ENCODE peak calls at places on chromosomes 6 and 20, in eight cellular contexts. G is effector CD4-positive, alpha-beta T cell; H is H54; D is psoas muscle; V is C1 segment of cervical spinal cord; I is NCI-H146; E is Right ventricle myocardium inferior; X is naive thymus-derived CD8-positive, alpha-beta T cell. C is an unnamed sample.
A peak's percentile ranks its signal among the peaks of the same experiment; 100 is the strongest.

GRCh38 chr6:106161475-106161874 is 75.3 kb downstream of the PRDM1 start:
- DNase-seq in E (no peak), V (no peak), X (no peak), G (no peak), I (no peak), D (no peak), H (no peak), C (no peak)

GRCh38 chr6:147043994-147044477 is 160.2 kb upstream of the STXBP5 start:
- DNase-seq in D (no peak), G (no peak), X (no peak), E (no peak), H (no peak), I (peak; percentile 92), V (no peak), C (no peak)

GRCh38 chr6:35165630-35166071 is 24.5 kb upstream of the TCP11 start:
- DNase-seq in G (no peak), E (no peak), D (no peak), I (no peak), X (no peak), H (no peak), V (no peak), C (no peak)

GRCh38 chr6:80457044-80457933 is 350.8 kb downstream of the BCKDHB start:
- DNase-seq in V (no peak), E (peak; percentile 67), H (peak; percentile 40), I (no peak), X (no peak), D (peak; percentile 68), G (no peak), C (no peak)

GRCh38 chr6:166484863-166485262 is 101.6 kb downstream of the RAMACL start:
- DNase-seq in H (no peak), D (peak; percentile 14), G (no peak), I (no peak), V (no peak), X (no peak), E (peak; percentile 23), C (no peak)

GRCh38 chr20:24382775-24383174 is 86.7 kb upstream of the SYNDIG1 start:
- DNase-seq in I (no peak), H (no peak), V (no peak), E (no peak), X (no peak), G (no peak), D (no peak), C (no peak)

GRCh38 chr6:163404825-163405265 is 9.7 kb upstream of the QKI start:
- DNase-seq in G (no peak), X (no peak), V (no peak), D (peak; percentile 66), E (no peak), I (no peak), H (no peak), C (no peak)

GRCh38 chr20:49100934-49101333 is 54.8 kb downstream of the CSE1L start:
- DNase-seq in X (no peak), V (no peak), G (no peak), H (no peak), I (no peak), E (no peak), D (no peak), C (no peak)

GRCh38 chr20:57584768-57585461 is 24.0 kb downstream of the PCK1 start:
- DNase-seq in X (no peak), H (no peak), D (no peak), E (no peak), V (no peak), I (peak; percentile 61), G (no peak), C (no peak)

GRCh38 chr6:14861491-14861943 is 384.4 kb upstream of the JARID2 start:
- DNase-seq in X (no peak), G (no peak), H (no peak), I (no peak), E (no peak), D (no peak), V (no peak), C (no peak)

GRCh38 chr6:18473765-18474164 is 86.6 kb downstream of the RNF144B start:
- DNase-seq in H (no peak), G (no peak), X (no peak), I (no peak), D (no peak), V (no peak), E (no peak), C (no peak)

GRCh38 chr6:112018619-112019416 is 35.1 kb upstream of the CCN6 start:
- DNase-seq in D (peak; percentile 70), V (no peak), E (peak; percentile 81), I (peak; percentile 32), H (no peak), G (no peak), X (no peak), C (no peak)